ENCODE peak calls at places on chromosome 10, in seven cellular contexts. C is prostate gland, X is SK-N-SH, A is breast epithelium, Q is stomach, K is Panc1, B is HL-60. S is an unnamed sample.

GRCh38 chr10:104032144-104032775 is 53.4 kb downstream of the COL17A1 start:
- DNase-seq in A (no peak), X (no peak), C (no peak), B (peak), Q (no peak), K (no peak), S (no peak)

GRCh38 chr10:119270893-119271361 is 63.6 kb downstream of the GRK5 start:
- DNase-seq in B (peak), K (no peak), X (no peak), A (no peak), C (no peak), Q (peak), S (peak)

GRCh38 chr10:48632166-48632565 is 27.3 kb upstream of the ARHGAP22 start:
- DNase-seq in B (no peak), A (no peak), Q (no peak), K (no peak), X (no peak), C (no peak), S (no peak)

GRCh38 chr10:99720387-99720786 is 11.5 kb downstream of the COX15 start:
- DNase-seq in K (no peak), C (no peak), Q (no peak), B (no peak), A (no peak), X (no peak), S (no peak)

GRCh38 chr10:85545874-85546273 is 820.7 kb downstream of the GRID1 start:
- DNase-seq in K (no peak), C (no peak), A (no peak), Q (no peak), X (no peak), B (peak), S (no peak)

GRCh38 chr10:36872702-36873393 is 252.6 kb upstream of the ANKRD30A start:
- DNase-seq in X (no peak), Q (no peak), A (no peak), C (no peak), K (no peak), B (no peak), S (no peak)

GRCh38 chr10:78947226-78947625 is 121.5 kb upstream of the ZMIZ1 start:
- DNase-seq in C (no peak), K (no peak), X (no peak), Q (no peak), A (no peak), B (no peak), S (no peak)

GRCh38 chr10:109183366-109183765 is 739.9 kb downstream of the XPNPEP1 start:
- DNase-seq in C (no peak), A (no peak), Q (no peak), X (no peak), K (no peak), B (no peak), S (no peak)

GRCh38 chr10:43284341-43284910 is 17.6 kb upstream of the RASGEF1A start:
- DNase-seq in Q (no peak), C (no peak), K (no peak), A (no peak), B (no peak), X (no peak), S (no peak)

GRCh38 chr10:132150777-132151176 is 36.0 kb upstream of the DPYSL4 start:
- DNase-seq in K (no peak), X (no peak), A (no peak), Q (no peak), C (no peak), B (no peak), S (no peak)

GRCh38 chr10:110207805-110208613 is 604 bp downstream of the MXI1 start:
- DNase-seq in A (no peak), X (peak), C (peak), K (no peak), B (peak), Q (peak), S (peak)

GRCh38 chr10:58641095-58641531 is 128.4 kb downstream of the BICC1 start:
- DNase-seq in K (no peak), C (no peak), A (peak), Q (no peak), B (no peak), X (peak), S (no peak)

GRCh38 chr10:128083191-128083895 is 42.9 kb downstream of the MKI67 start:
- DNase-seq in C (no peak), Q (no peak), B (no peak), K (no peak), X (peak), A (no peak), S (no peak)

GRCh38 chr10:104020020-104020419 is 53.1 kb downstream of the SLK start:
- DNase-seq in A (no peak), Q (no peak), K (no peak), C (no peak), B (no peak), X (no peak), S (no peak)

GRCh38 chr10:50585921-50586739 is 37.6 kb downstream of the SGMS1 start:
- DNase-seq in A (no peak), K (no peak), B (no peak), C (no peak), Q (no peak), X (no peak), S (peak)

GRCh38 chr10:132354356-132355094 is 22.5 kb downstream of the LRRC27 start:
- DNase-seq in K (no peak), C (no peak), Q (no peak), B (no peak), X (no peak), A (no peak), S (peak)

GRCh38 chr10:23693398-23693797 is 254.5 kb downstream of the OTUD1 start:
- DNase-seq in B (no peak), X (peak), K (no peak), Q (no peak), C (peak), A (no peak), S (no peak)

GRCh38 chr10:12869427-12869826 is 132.1 kb downstream of the CCDC3 start:
- DNase-seq in B (no peak), C (no peak), X (no peak), K (no peak), Q (no peak), A (no peak), S (no peak)

GRCh38 chr10:17028843-17029580 is 100.6 kb downstream of the CUBN start:
- DNase-seq in C (no peak), B (no peak), X (no peak), A (no peak), Q (no peak), K (no peak), S (no peak)

GRCh38 chr10:93386496-93387369 is 95.4 kb downstream of the MYOF start:
- DNase-seq in Q (no peak), C (no peak), B (no peak), X (no peak), A (no peak), K (no peak), S (peak)

GRCh38 chr10:69819713-69820506 is 18.2 kb downstream of the COL13A1 start:
- DNase-seq in B (peak), A (no peak), Q (no peak), X (no peak), C (no peak), K (no peak), S (no peak)

GRCh38 chr10:14698487-14699170 is 76.1 kb downstream of the FAM107B start:
- DNase-seq in K (no peak), B (no peak), Q (no peak), A (no peak), X (no peak), C (no peak), S (no peak)

GRCh38 chr10:20858292-20859124 is 38.6 kb downstream of the NEBL start:
- DNase-seq in Q (no peak), C (no peak), K (peak), X (peak), A (no peak), B (no peak), S (no peak)

GRCh38 chr10:24790599-24790998 is 66.9 kb upstream of the ARHGAP21 start:
- DNase-seq in K (no peak), C (no peak), B (no peak), Q (no peak), X (no peak), A (no peak), S (no peak)

GRCh38 chr10:58457761-58458616 is 54.7 kb upstream of the BICC1 start:
- DNase-seq in A (peak), X (no peak), Q (no peak), C (no peak), B (no peak), K (no peak), S (no peak)

GRCh38 chr10:88401671-88402347 is 181.3 kb downstream of the RNLS start:
- DNase-seq in A (no peak), C (no peak), Q (no peak), K (no peak), B (no peak), X (no peak), S (no peak)

GRCh38 chr10:127320176-127320575 is 123.8 kb upstream of the INSYN2A start:
- DNase-seq in A (no peak), Q (no peak), B (no peak), C (no peak), X (no peak), K (no peak), S (no peak)

GRCh38 chr10:7971949-7972348 is 82.5 kb upstream of the GATA3 start:
- DNase-seq in X (no peak), C (no peak), A (no peak), K (no peak), Q (no peak), B (no peak), S (no peak)

GRCh38 chr10:46310143-46310514 is 23.3 kb downstream of the ANTXRL start:
- DNase-seq in X (no peak), A (no peak), B (no peak), C (no peak), K (no peak), Q (peak), S (no peak)

GRCh38 chr10:96626795-96627194 is 40.0 kb upstream of the TM9SF3 start:
- DNase-seq in Q (no peak), B (no peak), C (no peak), A (no peak), K (no peak), X (no peak), S (no peak)
- TF ChIP-seq CTCF in Q (no peak), B (no peak), C (no peak), A (no peak), K (peak), X (no peak), S (no peak)

DNA sequence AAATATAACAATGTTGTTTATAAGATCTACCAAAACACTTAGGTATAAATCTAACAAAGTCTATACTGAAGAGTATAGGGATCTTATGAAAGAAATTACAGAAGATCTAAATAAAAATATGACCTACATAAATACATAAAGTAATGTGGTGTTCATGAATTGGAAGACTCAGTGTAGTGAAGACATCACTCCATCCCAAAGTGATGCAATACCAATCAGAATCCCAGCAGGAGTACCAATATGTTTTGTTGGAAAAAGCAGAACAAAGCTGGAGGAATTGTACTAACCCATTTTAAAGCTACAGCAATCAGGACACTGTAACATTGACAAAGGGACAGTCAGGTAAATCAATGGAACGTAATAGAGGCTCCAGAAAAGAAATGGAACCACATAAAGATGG is 76.4 kb downstream of the CCSER2 start:
- DNase-seq in Q (no peak), B (no peak), K (no peak), A (no peak), X (no peak), C (no peak), S (no peak)
- H3K4me3 ChIP-seq in Q (no peak), B (no peak), K (no peak), A (no peak), X (no peak), C (no peak), S (no peak)

DNA sequence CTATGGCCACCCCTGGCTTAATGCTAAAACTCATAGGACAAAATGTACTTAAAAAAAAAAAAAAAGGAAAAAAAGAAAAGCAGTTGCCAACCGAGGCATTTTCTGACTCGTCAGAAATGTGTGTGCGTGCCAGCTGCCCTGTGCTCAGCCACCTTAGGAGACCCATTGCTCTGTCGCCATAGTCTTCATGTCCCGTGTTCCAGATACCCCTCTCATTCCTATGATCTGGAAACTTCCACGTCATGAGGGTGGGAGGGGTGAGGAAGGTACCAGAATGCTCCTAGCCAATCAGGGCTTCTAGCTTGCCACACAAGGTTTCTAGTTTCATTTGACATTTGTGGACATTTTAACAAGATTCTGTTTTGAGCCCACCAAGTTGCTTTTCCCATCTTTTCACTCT is 212.9 kb downstream of the TCF7L2 start:
- DNase-seq in A (no peak), X (no peak), B (no peak), K (no peak), C (no peak), Q (no peak), S (no peak)
- TF ChIP-seq POLR2AphosphoS5 in A (no peak), X (no peak), B (no peak), K (no peak), C (no peak), Q (no peak), S (no peak)

GRCh38 chr10:125084191-125085186 is 75.9 kb downstream of the CTBP2 start:
- DNase-seq in Q (peak), B (no peak), X (peak), K (peak), C (no peak), A (peak), S (no peak)
- TF ChIP-seq CTCF in Q (no peak), B (no peak), X (peak), K (no peak), C (no peak), A (no peak), S (no peak)

GRCh38 chr10:102266670-102267069 is 21.3 kb downstream of the GBF1 start:
- DNase-seq in K (no peak), Q (no peak), C (peak), X (no peak), B (no peak), A (no peak), S (no peak)
- H3K4me3 ChIP-seq in K (no peak), Q (no peak), C (no peak), X (no peak), B (no peak), A (no peak), S (no peak)

GRCh38 chr10:101007099-101007711 is 7.6 kb downstream of the LZTS2 start:
- DNase-seq in A (no peak), C (no peak), X (no peak), K (no peak), Q (no peak), B (no peak), S (no peak)

GRCh38 chr10:101005361-101005760 is 5.8 kb downstream of the LZTS2 start:
- DNase-seq in Q (no peak), X (no peak), C (no peak), B (no peak), A (no peak), K (no peak), S (peak)

GRCh38 chr10:101007915-101008822 is 8.6 kb downstream of the LZTS2 start:
- DNase-seq in A (no peak), X (peak), K (no peak), Q (no peak), C (no peak), B (no peak), S (no peak)

GRCh38 chr10:101005869-101006567 is 6.4 kb downstream of the LZTS2 start:
- DNase-seq in B (no peak), X (no peak), Q (no peak), A (no peak), K (no peak), C (no peak), S (no peak)

GRCh38 chr10:101006593-101007098 is 7.0 kb downstream of the LZTS2 start:
- DNase-seq in B (no peak), C (no peak), K (no peak), A (no peak), Q (no peak), X (peak), S (no peak)
- TF ChIP-seq POLR2AphosphoS5 in B (no peak), C (no peak), K (no peak), A (no peak), Q (no peak), X (no peak), S (no peak)

GRCh38 chr10:75294866-75295692 is 59.3 kb upstream of the COMTD1 start:
- DNase-seq in Q (peak), A (peak), C (peak), X (peak), K (no peak), B (peak), S (peak)
- TF ChIP-seq CTCF in Q (no peak), A (no peak), C (peak), X (peak), K (peak), B (no peak), S (peak)

DNA sequence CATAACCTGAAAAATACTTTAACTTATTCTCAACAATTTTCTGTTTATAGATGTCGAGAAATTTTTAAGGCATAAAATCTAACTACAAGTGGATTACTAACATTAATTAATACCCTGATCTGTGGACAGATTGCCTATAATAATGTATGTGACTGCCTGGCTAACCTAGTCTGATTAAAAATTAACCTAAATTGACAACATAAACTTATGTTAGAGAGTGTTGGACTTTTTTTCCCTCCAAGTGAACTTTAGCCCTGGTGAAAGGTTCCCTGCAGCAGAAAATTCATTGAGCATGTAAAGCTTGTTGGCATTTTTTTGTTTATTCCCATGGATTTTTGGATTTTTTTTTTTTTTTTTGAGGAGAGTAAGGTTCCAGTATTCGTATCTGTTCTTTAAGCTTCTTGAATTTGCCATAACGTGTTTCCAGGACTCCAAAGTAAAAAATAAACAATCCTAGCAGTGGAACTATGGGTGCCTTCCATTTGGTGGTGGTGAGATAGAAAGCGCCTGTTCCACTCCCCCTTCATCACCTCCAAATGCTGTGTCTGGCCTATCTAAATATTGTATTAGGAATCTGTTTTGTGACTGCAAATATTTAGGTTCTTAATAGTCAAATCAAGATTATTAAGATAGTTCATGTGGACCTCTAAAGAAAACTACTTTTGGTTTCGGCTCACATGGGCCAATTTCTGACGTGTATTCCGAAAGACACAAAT is 36.1 kb downstream of the NET1 start:
- DNase-seq in K (no peak), C (no peak), A (no peak), Q (no peak), X (no peak), B (no peak), S (no peak)
- H3K4me3 ChIP-seq in K (peak), C (peak), A (peak), Q (peak), X (no peak), B (no peak), S (peak)

S was measured in upper lobe of left lung.